ENCODE peak calls at places on chromosome 7, in seven cellular contexts. One of them, this sample, is unnamed.

GRCh38 chr7:96792115-96792514 is 82.5 kb upstream of the SEM1 start:
- DNase-seq in M059J: no peak
- DNase-seq in T-helper 1 cell: no peak
- DNase-seq in NCI-H1417 treated with DMSO at 0.1 percent for 48 hours: no peak
- DNase-seq in midbrain: no peak
- DNase-seq in NCI-H1694: no peak
- DNase-seq in activated CD4-positive, alpha-beta T cell treated with anti-CD3 and anti-CD28 coated beads, Interleukin-2, amount 10 ng/mL, durations not matched to agents 7 days and 5 days: no peak
- DNase-seq in this sample: no peak

GRCh38 chr7:131285558-131285957 is 42.1 kb upstream of the MKLN1 start:
- DNase-seq in NCI-H1694: no peak
- DNase-seq in T-helper 1 cell: no peak
- DNase-seq in activated CD4-positive, alpha-beta T cell treated with anti-CD3 and anti-CD28 coated beads, Interleukin-2, amount 10 ng/mL, durations not matched to agents 7 days and 5 days: no peak
- DNase-seq in M059J: no peak
- DNase-seq in NCI-H1417 treated with DMSO at 0.1 percent for 48 hours: no peak
- DNase-seq in midbrain: no peak
- DNase-seq in this sample: no peak

GRCh38 chr7:41162612-41163011 is 540.3 kb downstream of the INHBA start:
- DNase-seq in M059J: peak
- DNase-seq in midbrain: no peak
- DNase-seq in activated CD4-positive, alpha-beta T cell treated with anti-CD3 and anti-CD28 coated beads, Interleukin-2, amount 10 ng/mL, durations not matched to agents 7 days and 5 days: no peak
- DNase-seq in NCI-H1694: no peak
- DNase-seq in T-helper 1 cell: no peak
- DNase-seq in NCI-H1417 treated with DMSO at 0.1 percent for 48 hours: no peak
- DNase-seq in this sample: no peak

GRCh38 chr7:17651926-17652385 is 288.3 kb downstream of the SNX13 start:
- DNase-seq in activated CD4-positive, alpha-beta T cell treated with anti-CD3 and anti-CD28 coated beads, Interleukin-2, amount 10 ng/mL, durations not matched to agents 7 days and 5 days: no peak
- DNase-seq in NCI-H1694: no peak
- DNase-seq in T-helper 1 cell: no peak
- DNase-seq in M059J: peak
- DNase-seq in midbrain: peak
- DNase-seq in NCI-H1417 treated with DMSO at 0.1 percent for 48 hours: no peak
- DNase-seq in this sample: no peak

GRCh38 chr7:55024776-55025175 is 6.0 kb downstream of the EGFR start:
- DNase-seq in NCI-H1694: no peak
- DNase-seq in NCI-H1417 treated with DMSO at 0.1 percent for 48 hours: no peak
- DNase-seq in activated CD4-positive, alpha-beta T cell treated with anti-CD3 and anti-CD28 coated beads, Interleukin-2, amount 10 ng/mL, durations not matched to agents 7 days and 5 days: no peak
- DNase-seq in T-helper 1 cell: no peak
- DNase-seq in midbrain: no peak
- DNase-seq in M059J: peak
- DNase-seq in this sample: no peak

GRCh38 chr7:138500892-138501291 is 40.8 kb downstream of the TRIM24 start:
- DNase-seq in NCI-H1694: no peak
- DNase-seq in T-helper 1 cell: no peak
- DNase-seq in activated CD4-positive, alpha-beta T cell treated with anti-CD3 and anti-CD28 coated beads, Interleukin-2, amount 10 ng/mL, durations not matched to agents 7 days and 5 days: no peak
- DNase-seq in NCI-H1417 treated with DMSO at 0.1 percent for 48 hours: no peak
- DNase-seq in midbrain: no peak
- DNase-seq in M059J: no peak
- DNase-seq in this sample: no peak

GRCh38 chr7:151085691-151086620 is at the start of gene AGAP3:
- DNase-seq in midbrain: peak
- DNase-seq in T-helper 1 cell: peak
- DNase-seq in activated CD4-positive, alpha-beta T cell treated with anti-CD3 and anti-CD28 coated beads, Interleukin-2, amount 10 ng/mL, durations not matched to agents 7 days and 5 days: peak
- DNase-seq in NCI-H1694: peak
- DNase-seq in M059J: peak
- DNase-seq in NCI-H1417 treated with DMSO at 0.1 percent for 48 hours: peak
- DNase-seq in this sample: peak

GRCh38 chr7:76375251-76375650 is 16.5 kb upstream of the YWHAG start:
- DNase-seq in midbrain: no peak
- DNase-seq in NCI-H1417 treated with DMSO at 0.1 percent for 48 hours: no peak
- DNase-seq in M059J: no peak
- DNase-seq in activated CD4-positive, alpha-beta T cell treated with anti-CD3 and anti-CD28 coated beads, Interleukin-2, amount 10 ng/mL, durations not matched to agents 7 days and 5 days: no peak
- DNase-seq in NCI-H1694: no peak
- DNase-seq in T-helper 1 cell: no peak
- DNase-seq in this sample: no peak

GRCh38 chr7:87058739-87059524 is 522 bp downstream of the ELAPOR2 start:
- DNase-seq in NCI-H1417 treated with DMSO at 0.1 percent for 48 hours: no peak
- DNase-seq in NCI-H1694: peak
- DNase-seq in M059J: peak
- DNase-seq in midbrain: peak
- DNase-seq in T-helper 1 cell: peak
- DNase-seq in activated CD4-positive, alpha-beta T cell treated with anti-CD3 and anti-CD28 coated beads, Interleukin-2, amount 10 ng/mL, durations not matched to agents 7 days and 5 days: peak
- DNase-seq in this sample: peak

GRCh38 chr7:78226059-78226658 is 427.6 kb downstream of the PHTF2 start:
- DNase-seq in NCI-H1417 treated with DMSO at 0.1 percent for 48 hours: no peak
- DNase-seq in midbrain: peak
- DNase-seq in NCI-H1694: peak
- DNase-seq in M059J: peak
- DNase-seq in activated CD4-positive, alpha-beta T cell treated with anti-CD3 and anti-CD28 coated beads, Interleukin-2, amount 10 ng/mL, durations not matched to agents 7 days and 5 days: peak
- DNase-seq in T-helper 1 cell: no peak
- DNase-seq in this sample: peak

GRCh38 chr7:23471090-23471859 is 984 bp upstream of the IGF2BP3 start:
- DNase-seq in T-helper 1 cell: no peak
- DNase-seq in midbrain: no peak
- DNase-seq in NCI-H1417 treated with DMSO at 0.1 percent for 48 hours: peak
- DNase-seq in activated CD4-positive, alpha-beta T cell treated with anti-CD3 and anti-CD28 coated beads, Interleukin-2, amount 10 ng/mL, durations not matched to agents 7 days and 5 days: peak
- DNase-seq in M059J: peak
- DNase-seq in NCI-H1694: peak
- DNase-seq in this sample: peak

GRCh38 chr7:152571031-152571430 is 104.9 kb downstream of the XRCC2 start:
- DNase-seq in M059J: no peak
- DNase-seq in T-helper 1 cell: no peak
- DNase-seq in midbrain: no peak
- DNase-seq in NCI-H1417 treated with DMSO at 0.1 percent for 48 hours: no peak
- DNase-seq in activated CD4-positive, alpha-beta T cell treated with anti-CD3 and anti-CD28 coated beads, Interleukin-2, amount 10 ng/mL, durations not matched to agents 7 days and 5 days: no peak
- DNase-seq in NCI-H1694: peak
- DNase-seq in this sample: no peak

GRCh38 chr7:74544706-74545469 is 91.2 kb downstream of the GTF2IRD1 start:
- DNase-seq in NCI-H1417 treated with DMSO at 0.1 percent for 48 hours: no peak
- DNase-seq in midbrain: no peak
- DNase-seq in M059J: peak
- DNase-seq in T-helper 1 cell: no peak
- DNase-seq in activated CD4-positive, alpha-beta T cell treated with anti-CD3 and anti-CD28 coated beads, Interleukin-2, amount 10 ng/mL, durations not matched to agents 7 days and 5 days: peak
- DNase-seq in NCI-H1694: peak
- DNase-seq in this sample: peak

GRCh38 chr7:66747385-66748126 is 7.0 kb downstream of the RABGEF1 start:
- DNase-seq in T-helper 1 cell: no peak
- DNase-seq in NCI-H1417 treated with DMSO at 0.1 percent for 48 hours: no peak
- DNase-seq in midbrain: no peak
- DNase-seq in NCI-H1694: no peak
- DNase-seq in activated CD4-positive, alpha-beta T cell treated with anti-CD3 and anti-CD28 coated beads, Interleukin-2, amount 10 ng/mL, durations not matched to agents 7 days and 5 days: no peak
- DNase-seq in M059J: no peak
- DNase-seq in this sample: no peak

GRCh38 chr7:25854059-25854458 is 297.9 kb upstream of the NFE2L3 start:
- DNase-seq in NCI-H1694: no peak
- DNase-seq in T-helper 1 cell: no peak
- DNase-seq in activated CD4-positive, alpha-beta T cell treated with anti-CD3 and anti-CD28 coated beads, Interleukin-2, amount 10 ng/mL, durations not matched to agents 7 days and 5 days: no peak
- DNase-seq in midbrain: no peak
- DNase-seq in M059J: no peak
- DNase-seq in NCI-H1417 treated with DMSO at 0.1 percent for 48 hours: no peak
- DNase-seq in this sample: no peak

GRCh38 chr7:108290344-108291134 is 160.4 kb upstream of the LAMB4 start:
- DNase-seq in NCI-H1694: no peak
- DNase-seq in activated CD4-positive, alpha-beta T cell treated with anti-CD3 and anti-CD28 coated beads, Interleukin-2, amount 10 ng/mL, durations not matched to agents 7 days and 5 days: no peak
- DNase-seq in midbrain: no peak
- DNase-seq in T-helper 1 cell: no peak
- DNase-seq in NCI-H1417 treated with DMSO at 0.1 percent for 48 hours: no peak
- DNase-seq in M059J: no peak
- DNase-seq in this sample: no peak

GRCh38 chr7:151830121-151830815 is 46.6 kb downstream of the PRKAG2 start:
- DNase-seq in M059J: no peak
- DNase-seq in T-helper 1 cell: no peak
- DNase-seq in NCI-H1417 treated with DMSO at 0.1 percent for 48 hours: no peak
- DNase-seq in NCI-H1694: no peak
- DNase-seq in midbrain: no peak
- DNase-seq in activated CD4-positive, alpha-beta T cell treated with anti-CD3 and anti-CD28 coated beads, Interleukin-2, amount 10 ng/mL, durations not matched to agents 7 days and 5 days: no peak
- DNase-seq in this sample: no peak

GRCh38 chr7:99011341-99011705 is 132.6 kb downstream of the SMURF1 start:
- DNase-seq in midbrain: no peak
- DNase-seq in T-helper 1 cell: no peak
- DNase-seq in M059J: no peak
- DNase-seq in activated CD4-positive, alpha-beta T cell treated with anti-CD3 and anti-CD28 coated beads, Interleukin-2, amount 10 ng/mL, durations not matched to agents 7 days and 5 days: no peak
- DNase-seq in NCI-H1694: no peak
- DNase-seq in NCI-H1417 treated with DMSO at 0.1 percent for 48 hours: no peak
- DNase-seq in this sample: no peak